ENCODE peak calls at places on chromosomes 1 and 21, in ten cellular contexts. S, Z, I, O, R, V, C, K, P and J are unnamed samples.

GRCh38 chr21:20789696-20790095 is 208.5 kb upstream of the NCAM2 start:
- DNase-seq in Z (no peak), P (no peak), R (no peak), O (no peak), I (no peak), S (no peak), K (no peak), V (no peak), C (peak; percentile 54), J (no peak)

GRCh38 chr1:189597083-189597482 is 880.6 kb downstream of the BRINP3 start:
- DNase-seq in S (no peak), I (no peak), C (no peak), Z (no peak), V (no peak), K (no peak), O (no peak), P (no peak), R (no peak), J (no peak)

GRCh38 chr21:29335720-29336119 is 37.0 kb downstream of the BACH1 start:
- DNase-seq in V (peak; percentile 61), O (no peak), R (no peak), Z (no peak), P (peak; percentile 20), K (no peak), S (no peak), C (peak; percentile 38), I (no peak), J (no peak)

GRCh38 chr1:23799570-23800395 is 771 bp downstream of the GALE start:
- DNase-seq in C (peak; percentile 71), K (no peak), R (no peak), O (no peak), S (peak; percentile 45), P (peak; percentile 92), V (peak; percentile 56), Z (peak; percentile 21), I (no peak), J (peak; percentile 71)

GRCh38 chr1:85125891-85126290 is 74.9 kb downstream of the SYDE2 start:
- DNase-seq in S (no peak), Z (no peak), C (no peak), R (no peak), O (no peak), K (no peak), V (no peak), I (no peak), P (no peak), J (no peak)

GRCh38 chr1:109283748-109284600 is 1.0 kb upstream of the PSRC1 start:
- DNase-seq in P (no peak), S (no peak), R (no peak), V (no peak), I (no peak), K (peak; percentile 59), C (no peak), Z (no peak), O (no peak), J (no peak)

GRCh38 chr21:20023199-20023598 is 975.0 kb upstream of the NCAM2 start:
- DNase-seq in V (no peak), O (no peak), R (no peak), S (no peak), Z (no peak), K (no peak), C (no peak), P (no peak), I (no peak), J (no peak)

GRCh38 chr1:230548357-230548756 is 93.9 kb upstream of the COG2 start:
- DNase-seq in K (no peak), C (no peak), P (no peak), O (no peak), V (no peak), S (no peak), Z (no peak), I (no peak), R (no peak), J (no peak)

GRCh38 chr1:183236158-183236725 is 50.2 kb downstream of the LAMC2 start:
- DNase-seq in I (peak; percentile 57), R (no peak), P (no peak), S (no peak), K (no peak), O (no peak), V (no peak), C (peak; percentile 20), Z (no peak), J (peak; percentile 96)

GRCh38 chr1:183237046-183237445 is 51.0 kb downstream of the LAMC2 start:
- DNase-seq in Z (no peak), S (no peak), O (no peak), R (no peak), P (no peak), V (no peak), K (no peak), I (no peak), C (no peak), J (no peak)

GRCh38 chr1:183233113-183233512 is 47.0 kb downstream of the LAMC2 start:
- DNase-seq in C (no peak), S (no peak), K (no peak), Z (no peak), P (no peak), R (no peak), I (no peak), O (no peak), V (no peak), J (no peak)

GRCh38 chr1:183235503-183235902 is 49.4 kb downstream of the LAMC2 start:
- DNase-seq in I (no peak), S (peak; percentile 38), V (no peak), R (no peak), K (no peak), Z (no peak), O (no peak), P (no peak), C (peak; percentile 30), J (no peak)

DNA sequence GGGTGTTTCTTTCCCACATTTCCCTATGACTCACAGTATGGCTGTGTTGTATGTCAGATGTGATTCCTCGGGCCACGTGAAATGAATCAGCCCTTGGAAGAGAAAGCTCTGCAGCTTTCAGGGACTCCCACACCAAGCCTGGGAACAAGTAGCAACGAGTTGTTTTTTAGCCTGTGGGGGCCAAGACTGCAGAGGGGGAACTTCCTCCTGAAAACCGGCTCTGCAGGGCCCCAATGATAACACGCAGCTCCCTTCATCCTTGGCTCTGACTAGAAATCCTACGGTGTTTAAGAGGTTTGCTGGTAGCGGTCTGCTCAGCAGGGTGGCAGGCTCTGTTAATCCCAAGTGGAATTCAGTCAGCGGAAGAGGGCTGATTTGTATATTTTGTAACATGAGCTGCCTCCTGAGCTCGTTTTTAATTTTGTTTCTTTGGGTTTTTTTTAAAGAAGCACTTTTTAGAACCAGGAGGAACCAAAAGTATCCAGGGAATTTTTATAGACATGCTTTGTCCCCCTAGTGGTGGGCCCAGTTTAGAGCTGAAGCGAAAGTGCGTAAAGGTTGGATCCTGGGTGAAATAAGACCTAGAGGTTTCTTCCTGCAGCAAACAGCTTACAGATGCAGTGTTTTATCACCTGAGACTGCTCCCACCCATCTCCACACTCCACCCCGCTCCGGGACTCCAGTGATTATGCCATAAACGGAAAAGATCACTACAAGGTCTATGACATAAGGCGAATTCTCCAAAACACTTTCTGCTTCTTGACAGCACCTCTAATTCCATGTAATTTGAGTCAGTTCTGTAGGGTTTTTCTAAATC is 48.8 kb downstream of the LAMC2 start:
- DNase-seq in Z (peak; percentile 56), K (peak; percentile 97), I (peak; percentile 37), C (peak; percentile 98), V (peak; percentile 98), R (peak; percentile 97), S (peak; percentile 81), P (peak; percentile 99), O (no peak), J (peak; percentile 57)
- TF ChIP-seq CTCF in Z (peak; percentile 71), K (peak; percentile 90), I (peak; percentile 76), C (peak; percentile 84), V (peak; percentile 74), R (peak; percentile 82), S (peak; percentile 82), P (peak; percentile 66), O (peak; percentile 66), J (peak; percentile 70)

GRCh38 chr1:145983206-145983675 is 13.1 kb downstream of the TXNIP start:
- DNase-seq in K (no peak), O (no peak), V (no peak), I (no peak), R (no peak), Z (no peak), P (no peak), C (no peak), S (peak; percentile 47), J (no peak)
- H3K4me3 ChIP-seq in K (no peak overlapping the region), O (no peak overlapping the region), V (no peak overlapping the region), I (no peak overlapping the region), R (no peak overlapping the region), Z (peak overlapping the region; percentile 58), P (no peak overlapping the region), C (no peak overlapping the region), S (no peak overlapping the region), J (no peak overlapping the region)

GRCh38 chr1:39116116-39116607 is 88.3 kb upstream of the MACF1 start:
- DNase-seq in P (peak; percentile 48), S (no peak), Z (no peak), R (no peak), I (no peak), C (no peak), K (no peak), V (no peak), O (no peak), J (no peak)

GRCh38 chr1:39113109-39113743 is 87.1 kb downstream of the NDUFS5 start:
- DNase-seq in P (peak; percentile 85), V (no peak), O (no peak), C (no peak), Z (no peak), S (no peak), K (no peak), R (no peak), I (no peak), J (no peak)

GRCh38 chr1:39117985-39118384 is 86.5 kb upstream of the MACF1 start:
- DNase-seq in R (no peak), V (no peak), P (no peak), O (no peak), Z (no peak), S (no peak), I (no peak), C (no peak), K (no peak), J (no peak)

GRCh38 chr1:39116868-39117728 is 87.4 kb upstream of the MACF1 start:
- DNase-seq in C (peak; percentile 56), V (no peak), S (no peak), O (no peak), K (no peak), R (peak; percentile 49), I (no peak), Z (no peak), P (peak; percentile 72), J (peak; percentile 44)

DNA sequence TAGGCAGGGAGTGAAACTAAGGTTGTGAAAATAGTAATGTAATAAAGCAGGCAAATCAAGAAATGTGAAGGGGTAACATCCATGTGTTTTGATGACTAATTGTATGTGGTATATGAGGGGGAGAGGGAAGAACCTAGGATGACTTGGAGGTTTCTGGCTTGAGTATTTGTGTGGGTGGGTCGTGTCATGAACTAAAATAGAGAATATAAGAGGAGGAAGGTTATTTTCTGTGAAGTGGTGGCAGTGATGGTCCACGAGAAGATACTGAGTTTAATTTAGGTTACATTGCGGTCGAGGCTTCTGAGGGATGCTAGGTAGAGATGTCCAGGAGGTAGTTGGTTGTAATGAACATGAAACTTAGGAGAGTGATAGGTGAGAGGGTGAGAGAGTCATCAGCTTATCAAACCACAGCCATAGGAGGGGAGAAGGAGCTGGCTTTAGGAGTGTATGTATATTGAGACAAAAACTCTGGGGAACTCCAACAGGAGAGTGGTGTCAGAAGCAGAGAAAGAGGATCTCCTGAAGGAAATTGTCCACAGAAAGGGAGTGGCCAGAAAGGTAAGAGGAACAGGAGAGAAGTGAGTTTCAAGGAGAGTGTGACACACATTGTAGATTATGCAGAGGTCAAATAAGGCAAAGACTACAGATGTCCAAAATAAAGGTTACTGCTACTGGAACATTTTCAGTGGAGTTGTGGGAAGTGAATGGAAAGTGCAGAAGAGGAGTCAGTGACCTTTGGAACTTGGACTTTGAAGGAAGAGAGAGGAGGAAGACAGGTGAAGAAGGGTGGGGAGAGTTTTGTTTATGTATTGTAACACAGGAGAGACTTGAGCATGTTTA is 89.0 kb upstream of the MACF1 start:
- DNase-seq in P (peak; percentile 87), I (no peak), V (peak; percentile 88), K (no peak), R (peak; percentile 78), O (no peak), S (no peak), Z (no peak), C (peak; percentile 76), J (no peak)
- TF ChIP-seq CTCF in P (no peak), I (no peak), V (no peak), K (no peak), R (no peak), O (no peak), S (no peak), Z (no peak), C (no peak), J (no peak)

GRCh38 chr1:177862916-177863315 is 106.9 kb downstream of the SEC16B start:
- DNase-seq in R (no peak), P (no peak), I (no peak), K (no peak), V (peak; percentile 9), S (no peak), O (no peak), Z (no peak), C (no peak), J (no peak)

GRCh38 chr1:177858222-177858894 is 111.5 kb downstream of the SEC16B start:
- DNase-seq in O (no peak), C (peak; percentile 42), Z (no peak), S (peak; percentile 13), P (no peak), R (no peak), I (no peak), K (no peak), V (peak; percentile 59), J (no peak)

GRCh38 chr1:177854951-177855350 is 114.9 kb downstream of the SEC16B start:
- DNase-seq in K (no peak), R (no peak), O (no peak), I (no peak), P (no peak), V (no peak), C (no peak), Z (no peak), S (no peak), J (no peak)

GRCh38 chr1:177857285-177857684 is 112.6 kb downstream of the SEC16B start:
- DNase-seq in C (no peak), P (no peak), V (no peak), I (no peak), O (no peak), Z (no peak), R (no peak), K (no peak), S (no peak), J (no peak)
- H3K4me3 ChIP-seq in C (no peak overlapping the region), P (no peak overlapping the region), V (no peak overlapping the region), I (no peak overlapping the region), O (no peak overlapping the region), Z (no peak overlapping the region), R (no peak overlapping the region), K (no peak overlapping the region), S (no peak overlapping the region), J (no peak overlapping the region)